ENCODE peak calls at places on chromosome X, in seven cellular contexts. W is GM12878; O is H9; F is fibroblast of lung; P is naive thymus-derived CD4-positive, alpha-beta T cell; Y is endodermal cell; R is sigmoid colon. Z is an unnamed sample. For H3K4me1, the result is how much of the 10 kb centered on the place peaks cover.

GRCh38 chrX:101415180-101416130 is 7.4 kb downstream of the HNRNPH2 start:
- DNase-seq in W (peak), O (peak), F (peak), P (peak), Y (peak), R (no peak), Z (peak)

GRCh38 chrX:319579-320125 is 1.1 kb upstream of the GTPBP6 start:
- DNase-seq in W (no peak), O (no peak), F (no peak), P (no peak), Y (no peak), R (no peak), Z (peak)

GRCh38 chrX:139200793-139201192 is 329.7 kb upstream of the F9 start:
- DNase-seq in W (no peak), O (no peak), F (peak), P (no peak), Y (no peak), R (no peak), Z (no peak)

GRCh38 chrX:110310000-110310790 is 7.7 kb downstream of the AMMECR1 start:
- DNase-seq in W (no peak), O (no peak), F (no peak), P (no peak), Y (no peak), R (no peak), Z (no peak)

GRCh38 chrX:23008431-23009099 is 8.8 kb downstream of the DDX53 start:
- DNase-seq in W (no peak), O (no peak), F (peak), P (no peak), Y (no peak), R (no peak), Z (no peak)

GRCh38 chrX:26234177-26234576 is 18.2 kb downstream of the MAGEB5 start:
- DNase-seq in W (no peak), O (no peak), F (no peak), P (no peak), Y (no peak), R (no peak), Z (no peak)

GRCh38 chrX:11269996-11270395 is 23.2 kb upstream of the AMELX start:
- DNase-seq in W (no peak), O (no peak), F (no peak), P (no peak), Y (no peak), R (no peak), Z (no peak)

GRCh38 chrX:13689519-13690211 is 737 bp downstream of the RAB9A start:
- DNase-seq in W (no peak), O (no peak), F (peak), P (no peak), Y (no peak), R (no peak), Z (no peak)

GRCh38 chrX:70016513-70016912 is 33.2 kb downstream of the AWAT2 start:
- DNase-seq in W (no peak), O (no peak), F (no peak), P (no peak), Y (no peak), R (no peak), Z (no peak)

GRCh38 chrX:45232139-45232538 is 31.5 kb upstream of the DIPK2B start:
- DNase-seq in W (no peak), O (no peak), F (no peak), P (peak), Y (no peak), R (no peak), Z (no peak)

DNA sequence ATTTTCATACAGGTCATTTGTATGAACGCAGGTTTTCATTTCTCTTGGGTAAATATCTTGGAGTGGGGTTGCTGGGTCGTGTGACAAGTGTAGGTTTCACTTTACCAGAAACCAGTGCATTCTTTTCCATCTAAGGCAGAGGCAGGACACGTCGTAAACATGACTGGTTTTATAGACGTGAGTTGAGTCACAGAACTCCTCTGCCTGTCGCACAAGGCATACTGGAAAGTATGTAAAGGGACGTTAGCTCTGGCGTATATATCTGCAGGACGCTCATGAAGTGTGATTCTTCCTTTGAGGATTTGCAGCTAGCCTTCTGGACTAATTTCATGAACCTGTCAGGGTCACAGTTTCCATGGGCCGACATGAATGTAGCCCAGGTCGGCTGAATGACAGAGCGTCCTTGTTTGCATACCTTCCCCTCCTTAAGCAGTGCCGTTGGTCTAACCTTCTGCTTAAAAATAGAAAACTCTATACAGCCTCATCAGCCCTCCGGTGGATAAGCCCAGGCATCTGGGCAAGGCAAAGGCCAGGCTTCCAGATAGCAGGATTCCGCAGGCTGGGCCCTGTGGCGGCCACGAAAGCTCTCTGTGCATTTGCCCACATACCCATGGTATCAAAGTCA is 106.0 kb downstream of the GPR143 start:
- DNase-seq in W (no peak), O (no peak), F (no peak), P (no peak), Y (no peak), R (no peak), Z (no peak)
- H3K4me1 ChIP-seq in W (under half), O (under half), F (under half), P (under half), Y (under half), R (under half), Z (under half)

GRCh38 chrX:127030011-127030738 is 210.6 kb downstream of the PRR32 start:
- DNase-seq in W (no peak), O (no peak), F (no peak), P (no peak), Y (no peak), R (no peak), Z (no peak)
- H3K27ac ChIP-seq in W (no peak), O (no peak), F (no peak), P (no peak), Y (no peak), R (no peak), Z (no peak)

GRCh38 chrX:9147086-9147485 is 113.2 kb upstream of the FAM9B start:
- DNase-seq in W (no peak), O (no peak), F (no peak), P (no peak), Y (no peak), R (no peak), Z (no peak)

GRCh38 chrX:9146657-9147056 is 112.7 kb upstream of the FAM9B start:
- DNase-seq in W (no peak), O (no peak), F (no peak), P (no peak), Y (no peak), R (no peak), Z (no peak)

GRCh38 chrX:9147631-9148189 is 113.8 kb upstream of the FAM9B start:
- DNase-seq in W (no peak), O (peak), F (no peak), P (no peak), Y (peak), R (no peak), Z (no peak)

GRCh38 chrX:9141496-9141895 is 107.6 kb upstream of the FAM9B start:
- DNase-seq in W (no peak), O (no peak), F (peak), P (no peak), Y (no peak), R (no peak), Z (no peak)

DNA sequence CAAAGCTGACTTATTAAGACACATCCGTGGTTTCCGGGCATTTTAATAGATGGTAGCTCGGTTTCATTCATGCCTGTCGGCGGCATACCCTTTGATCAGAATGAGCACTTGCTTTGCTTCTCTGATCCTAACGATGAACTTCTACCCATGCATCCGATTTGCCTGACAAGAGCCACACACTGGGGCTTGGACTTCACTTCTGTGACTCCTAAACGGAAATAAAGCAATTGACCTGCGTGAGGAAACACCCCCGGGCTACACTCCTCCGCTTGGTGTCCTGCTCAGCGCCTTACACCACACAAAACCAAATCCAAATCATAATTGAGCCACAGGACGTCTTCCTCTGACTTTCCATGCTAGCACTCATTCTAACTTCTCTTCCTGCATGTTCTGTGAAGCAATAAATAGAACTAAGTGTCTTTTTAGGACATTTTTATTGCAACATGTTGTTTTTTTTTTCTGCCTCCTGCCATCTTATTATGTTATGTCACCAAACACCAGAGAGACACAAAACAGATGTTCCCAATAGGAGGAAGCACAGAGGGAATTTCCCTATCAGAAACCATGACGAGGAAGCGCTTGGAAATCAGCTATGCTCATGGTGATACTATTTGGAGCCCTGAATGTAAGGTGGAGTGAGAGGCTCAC is 110.8 kb upstream of the FAM9B start:
- DNase-seq in W (no peak), O (no peak), F (peak), P (no peak), Y (no peak), R (no peak), Z (no peak)
- H3K4me1 ChIP-seq in W (under half), O (under half), F (under half), P (under half), Y (under half), R (under half), Z (under half)

GRCh38 chrX:41655101-41655500 is 33.7 kb upstream of the GPR34 start:
- DNase-seq in W (no peak), O (no peak), F (no peak), P (no peak), Y (no peak), R (no peak), Z (no peak)
- H3K27ac ChIP-seq in W (no peak), O (no peak), F (no peak), P (no peak), Y (no peak), R (no peak), Z (no peak)

DNA sequence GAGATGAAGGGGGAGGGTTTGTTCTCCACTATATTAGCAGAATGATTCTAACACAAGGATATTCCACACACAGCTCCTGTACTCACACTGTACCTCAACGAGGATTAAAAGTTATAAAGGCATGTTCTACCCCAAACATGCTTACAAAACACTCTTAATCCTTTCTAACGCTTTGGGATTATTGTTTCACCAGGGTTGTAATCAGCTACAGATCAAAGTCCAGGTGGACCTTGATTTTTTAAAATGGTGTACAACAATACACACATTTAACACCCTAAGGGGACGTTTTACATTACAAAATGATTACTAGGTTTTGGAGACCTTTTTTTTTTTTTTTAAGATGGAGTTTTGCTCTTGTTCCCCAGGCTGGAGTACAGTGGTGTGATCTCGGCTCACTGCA is 50.3 kb upstream of the MAP3K15 start:
- DNase-seq in W (no peak), O (no peak), F (no peak), P (no peak), Y (no peak), R (no peak), Z (no peak)
- H3K4me1 ChIP-seq in W (under half), O (under half), F (under half), P (under half), Y (under half), R (under half), Z (under half)

GRCh38 chrX:10052906-10053625 is 85.9 kb downstream of the CLDN34 start:
- DNase-seq in W (no peak), O (no peak), F (no peak), P (no peak), Y (no peak), R (no peak), Z (no peak)
- H3K27ac ChIP-seq in W (no peak), O (no peak), F (no peak), P (no peak), Y (no peak), R (no peak), Z (peak)

DNA sequence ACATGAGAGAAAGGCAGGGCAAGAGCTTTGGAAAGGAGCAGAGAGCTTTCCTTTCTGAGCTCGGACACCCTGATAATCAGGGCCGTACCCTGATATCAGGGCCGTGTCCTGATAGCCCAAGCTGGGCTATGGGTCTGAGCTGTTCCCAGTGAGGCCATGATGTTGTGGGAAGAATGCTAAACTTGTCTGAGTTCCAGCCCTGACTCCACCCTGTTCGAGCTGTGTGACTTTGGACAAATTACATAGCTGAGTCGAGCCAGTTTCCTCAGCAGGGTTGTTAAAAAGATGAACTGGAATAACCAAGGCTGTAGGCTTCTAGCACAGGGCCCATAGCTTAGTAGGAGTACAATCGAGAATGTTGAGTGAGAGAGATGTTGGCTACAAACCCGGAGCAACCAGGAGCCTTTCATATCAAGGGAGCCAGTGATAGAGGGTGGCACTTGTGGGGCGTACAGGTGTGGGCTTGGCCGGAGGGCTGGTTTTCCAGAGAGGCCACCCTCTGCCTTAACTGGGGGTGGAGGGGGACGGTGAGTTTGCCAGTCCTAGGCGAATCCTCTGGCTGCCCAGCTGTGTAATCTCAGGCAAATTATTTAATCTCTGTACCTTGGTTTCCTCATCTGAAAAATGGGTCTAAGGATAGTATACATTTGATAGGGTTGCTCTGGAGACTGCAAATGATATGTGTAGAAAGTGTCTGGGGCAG is 3.5 kb upstream of the CXCR3 start:
- DNase-seq in W (no peak), O (no peak), F (peak), P (no peak), Y (no peak), R (no peak), Z (peak)
- H3K4me1 ChIP-seq in W (half or more), O (under half), F (under half), P (under half), Y (under half), R (under half), Z (under half)

GRCh38 chrX:104183685-104184084 is 17.4 kb downstream of the FAM199X start:
- DNase-seq in W (no peak), O (no peak), F (no peak), P (no peak), Y (no peak), R (no peak), Z (no peak)

GRCh38 chrX:104193485-104193884 is 27.2 kb downstream of the FAM199X start:
- DNase-seq in W (no peak), O (no peak), F (no peak), P (no peak), Y (no peak), R (no peak), Z (no peak)

GRCh38 chrX:104189862-104190261 is 23.6 kb downstream of the FAM199X start:
- DNase-seq in W (no peak), O (no peak), F (no peak), P (no peak), Y (no peak), R (no peak), Z (no peak)

DNA sequence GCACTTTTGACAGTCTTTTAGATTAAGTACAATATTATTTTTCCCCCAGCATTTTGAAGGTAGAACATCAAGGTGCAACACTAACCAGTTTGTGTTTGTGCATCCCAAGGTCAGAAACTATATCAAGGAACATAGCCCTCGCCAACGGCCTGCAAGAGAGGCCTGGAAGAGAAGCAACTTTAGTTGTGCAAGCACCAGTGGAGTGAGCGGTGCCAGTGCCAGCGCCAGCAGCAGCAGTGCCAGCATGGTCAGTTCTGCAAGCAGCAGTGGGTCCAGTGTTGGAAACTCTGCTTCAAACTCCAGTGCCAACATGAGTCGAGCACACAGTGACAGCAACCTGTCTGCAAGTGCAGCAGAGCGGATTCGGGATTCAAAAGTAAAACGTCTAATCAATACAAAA is 21.7 kb downstream of the FAM199X start:
- DNase-seq in W (no peak), O (no peak), F (no peak), P (no peak), Y (no peak), R (no peak), Z (no peak)
- H3K27ac ChIP-seq in W (no peak), O (no peak), F (no peak), P (no peak), Y (no peak), R (no peak), Z (no peak)

DNA sequence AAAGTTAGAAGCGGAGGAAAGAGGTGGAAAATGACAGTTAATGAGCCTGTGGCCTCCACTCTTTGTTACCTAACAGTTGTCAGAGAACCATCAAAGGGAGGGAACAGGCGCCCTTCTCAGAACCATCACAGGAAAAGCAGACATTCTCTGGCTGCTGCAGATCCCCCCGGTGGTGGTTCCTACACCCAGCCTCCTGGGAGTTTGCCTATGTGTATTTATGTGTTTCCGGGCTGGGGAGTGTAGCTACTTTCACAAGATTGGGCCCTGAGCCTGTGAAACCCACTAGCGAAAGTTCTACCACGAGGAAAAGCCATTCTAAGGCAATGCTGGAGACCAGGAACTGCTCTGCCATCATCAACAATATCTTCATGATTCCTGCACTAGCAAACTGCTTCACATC is 52.7 kb upstream of the BCOR start:
- DNase-seq in W (no peak), O (no peak), F (no peak), P (no peak), Y (peak), R (no peak), Z (no peak)
- H3K4me1 ChIP-seq in W (under half), O (under half), F (under half), P (under half), Y (under half), R (under half), Z (under half)